ENCODE peak calls at places on chromosome 18, in seven cellular contexts. U is NB4, G is stomach, M is left ventricle myocardium inferior, Z is GOT3, Q is activated T-helper 1 cell treated with Interleukin-2 at 50 U/mL for 16 hours, O is EH. H is an unnamed sample.

GRCh38 chr18:50280707-50281294 is 522 bp downstream of the MBD1 start:
- DNase-seq in U (no peak), G (no peak), M (no peak), Z (no peak), Q (no peak), O (peak), H (no peak)

GRCh38 chr18:56108486-56109367 is 520.7 kb upstream of the TCF4 start:
- DNase-seq in U (no peak), G (no peak), M (no peak), Z (no peak), Q (no peak), O (no peak), H (no peak)

GRCh38 chr18:46424898-46425297 is 232.1 kb downstream of the LOXHD1 start:
- DNase-seq in U (no peak), G (no peak), M (no peak), Z (no peak), Q (no peak), O (no peak), H (no peak)

GRCh38 chr18:73244411-73244810 is 376.6 kb upstream of the NETO1 start:
- DNase-seq in U (no peak), G (no peak), M (no peak), Z (no peak), Q (no peak), O (peak), H (no peak)

GRCh38 chr18:21855432-21855831 is 114.8 kb downstream of the MIB1 start:
- DNase-seq in U (no peak), G (no peak), M (no peak), Z (no peak), Q (no peak), O (no peak), H (no peak)

GRCh38 chr18:69128978-69129377 is 271.7 kb upstream of the DOK6 start:
- DNase-seq in U (no peak), G (no peak), M (no peak), Z (no peak), Q (no peak), O (no peak), H (no peak)

GRCh38 chr18:24488824-24489493 is 28.5 kb downstream of the HRH4 start:
- DNase-seq in U (peak), G (no peak), M (no peak), Z (no peak), Q (no peak), O (peak), H (no peak)

GRCh38 chr18:8260319-8260718 is 348.9 kb upstream of the RAB12 start:
- DNase-seq in U (no peak), G (no peak), M (no peak), Z (no peak), Q (no peak), O (peak), H (no peak)